ENCODE peak calls at places on chromosomes 1 and 21, in nine cellular contexts. U is astrocyte of the spinal cord; N is iris pigment epithelial cell; G is NCI-H524; L is ACHN; C is OCI-LY7; Y is T follicular helper cell; I is stimulated activated CD4-positive, alpha-beta T cell treated with anti-CD3 and anti-CD28 coated beads, TNF-alpha, amount 100 ng/mL, for 24 hours; Q is mucosa of gallbladder. X is an unnamed sample.

GRCh38 chr1:4695241-4695640 is 40.8 kb downstream of the AJAP1 start:
- DNase-seq in U (no peak), N (no peak), G (no peak), L (no peak), C (no peak), Y (no peak), I (no peak), Q (no peak), X (no peak)

GRCh38 chr1:96388421-96389310 is 332.9 kb upstream of the PTBP2 start:
- DNase-seq in U (peak; percentile 78), N (peak; percentile 84), G (no peak), L (no peak), C (no peak), Y (no peak), I (no peak), Q (no peak), X (no peak)

GRCh38 chr1:8458607-8459006 is 140.7 kb downstream of the SLC45A1 start:
- DNase-seq in U (no peak), N (no peak), G (no peak), L (no peak), C (peak; percentile 34), Y (no peak), I (no peak), Q (no peak), X (no peak)

GRCh38 chr1:1175221-1176062 is 1.8 kb downstream of the TTLL10 start:
- DNase-seq in U (no peak), N (no peak), G (no peak), L (no peak), C (no peak), Y (no peak), I (no peak), Q (no peak), X (no peak)

GRCh38 chr1:125087691-125088090 is 3902.9 kb downstream of the SRGAP2C start:
- DNase-seq in U (no peak), N (no peak), G (no peak), L (no peak), C (no peak), Y (no peak), I (no peak), Q (no peak), X (no peak)

GRCh38 chr1:148353461-148354283 is 129.4 kb downstream of the PPIAL4G start:
- DNase-seq in U (peak; percentile 69), N (peak; percentile 89), G (no peak), L (no peak), C (no peak), Y (no peak), I (no peak), Q (no peak), X (peak; percentile 56)

GRCh38 chr1:23957096-23957495 is 2.5 kb upstream of the PNRC2 start:
- DNase-seq in U (no peak), N (no peak), G (peak; percentile 95), L (no peak), C (peak; percentile 57), Y (no peak), I (no peak), Q (peak; percentile 78), X (peak; percentile 98)

GRCh38 chr1:41728403-41729202 is 190.1 kb downstream of the HIVEP3 start:
- DNase-seq in U (no peak), N (no peak), G (peak; percentile 72), L (no peak), C (peak; percentile 33), Y (no peak), I (peak; percentile 78), Q (no peak), X (peak; percentile 81)

GRCh38 chr1:169115891-169116585 is 9.5 kb downstream of the ATP1B1 start:
- DNase-seq in U (no peak), N (peak; percentile 88), G (no peak), L (no peak), C (peak; percentile 28), Y (no peak), I (peak; percentile 25), Q (peak; percentile 77), X (no peak)

GRCh38 chr1:29597861-29598260 is 361.5 kb downstream of the PTPRU start:
- DNase-seq in U (no peak), N (no peak), G (no peak), L (no peak), C (no peak), Y (no peak), I (no peak), Q (peak; percentile 0), X (no peak)

GRCh38 chr1:93304716-93305138 is 41.0 kb upstream of the DR1 start:
- DNase-seq in U (peak; percentile 67), N (peak; percentile 73), G (peak; percentile 29), L (peak; percentile 68), C (peak; percentile 78), Y (peak; percentile 30), I (peak; percentile 5), Q (peak; percentile 52), X (peak; percentile 85)

GRCh38 chr1:11725616-11726015 is 10.3 kb upstream of the AGTRAP start:
- DNase-seq in U (no peak), N (no peak), G (no peak), L (no peak), C (no peak), Y (no peak), I (no peak), Q (no peak), X (no peak)

GRCh38 chr1:151342021-151342420 is 5.0 kb downstream of the RFX5 start:
- DNase-seq in U (no peak), N (no peak), G (no peak), L (no peak), C (no peak), Y (no peak), I (no peak), Q (no peak), X (no peak)

GRCh38 chr21:44509539-44509938 is 30.5 kb downstream of the KRTAP10-1 start:
- DNase-seq in U (no peak), N (no peak), G (peak; percentile 87), L (peak; percentile 67), C (peak; percentile 11), Y (no peak), I (no peak), Q (peak; percentile 14), X (peak; percentile 42)

GRCh38 chr21:17660449-17660848 is 47.7 kb upstream of the BTG3 start:
- DNase-seq in U (peak; percentile 56), N (peak; percentile 8), G (no peak), L (no peak), C (no peak), Y (no peak), I (no peak), Q (no peak), X (peak; percentile 25)

GRCh38 chr21:36696390-36696639 is 2.6 kb upstream of the SIM2 start:
- DNase-seq in U (no peak), N (no peak), G (no peak), L (no peak), C (no peak), Y (no peak), I (no peak), Q (no peak), X (no peak)

GRCh38 chr1:209130886-209131285 is 452.6 kb upstream of the CAMK1G start:
- DNase-seq in U (no peak), N (no peak), G (no peak), L (no peak), C (no peak), Y (no peak), I (no peak), Q (no peak), X (no peak)

GRCh38 chr1:208256556-208256955 is 12.4 kb upstream of the PLXNA2 start:
- DNase-seq in U (no peak), N (no peak), G (no peak), L (no peak), C (no peak), Y (no peak), I (no peak), Q (no peak), X (no peak)

GRCh38 chr1:201167625-201167991 is 13.3 kb upstream of the TMEM9 start:
- DNase-seq in U (no peak), N (no peak), G (no peak), L (no peak), C (no peak), Y (no peak), I (no peak), Q (no peak), X (no peak)

GRCh38 chr1:203317429-203318228 is 12.3 kb downstream of the BTG2 start:
- DNase-seq in U (no peak), N (no peak), G (no peak), L (no peak), C (no peak), Y (no peak), I (no peak), Q (no peak), X (no peak)

GRCh38 chr1:228993106-228993505 is 257.8 kb downstream of the RHOU start:
- DNase-seq in U (no peak), N (no peak), G (no peak), L (no peak), C (no peak), Y (no peak), I (no peak), Q (no peak), X (no peak)

GRCh38 chr1:41658444-41659158 is 174.1 kb upstream of the EDN2 start:
- DNase-seq in U (no peak), N (no peak), G (peak; percentile 68), L (no peak), C (no peak), Y (no peak), I (no peak), Q (no peak), X (peak; percentile 88)

GRCh38 chr1:22296701-22297591 is 154.0 kb upstream of the WNT4 start:
- DNase-seq in U (no peak), N (no peak), G (no peak), L (no peak), C (no peak), Y (no peak), I (no peak), Q (no peak), X (no peak)

GRCh38 chr1:56249244-56249643 is 330.1 kb downstream of the PLPP3 start:
- DNase-seq in U (no peak), N (no peak), G (no peak), L (no peak), C (no peak), Y (no peak), I (no peak), Q (no peak), X (no peak)

GRCh38 chr1:214135886-214136285 is 145.1 kb upstream of the SMYD2 start:
- DNase-seq in U (peak; percentile 19), N (no peak), G (no peak), L (no peak), C (no peak), Y (no peak), I (no peak), Q (no peak), X (no peak)

GRCh38 chr1:107599220-107599619 is 365.8 kb downstream of the VAV3 start:
- DNase-seq in U (no peak), N (no peak), G (no peak), L (no peak), C (no peak), Y (no peak), I (no peak), Q (no peak), X (no peak)

GRCh38 chr1:231040019-231040799 is at the start of gene FAM89A:
- DNase-seq in U (no peak), N (peak; percentile 48), G (peak; percentile 10), L (peak; percentile 49), C (peak; percentile 68), Y (peak; percentile 60), I (peak; percentile 71), Q (peak; percentile 61), X (peak; percentile 82)

GRCh38 chr1:24692351-24692980 is 49.4 kb downstream of the SRRM1 start:
- DNase-seq in U (no peak), N (no peak), G (no peak), L (no peak), C (no peak), Y (no peak), I (no peak), Q (no peak), X (no peak)

GRCh38 chr1:10903421-10903820 is 107.0 kb upstream of the CASZ1 start:
- DNase-seq in U (no peak), N (no peak), G (no peak), L (no peak), C (no peak), Y (no peak), I (no peak), Q (no peak), X (no peak)

GRCh38 chr21:46661211-46661625 is 25.7 kb downstream of the PRMT2 start:
- DNase-seq in U (peak; percentile 82), N (peak; percentile 80), G (no peak), L (no peak), C (peak; percentile 55), Y (peak; percentile 17), I (no peak), Q (peak; percentile 49), X (no peak)

GRCh38 chr1:153490272-153491051 is 30.0 kb upstream of the S100A7 start:
- DNase-seq in U (peak; percentile 94), N (peak; percentile 94), G (peak; percentile 74), L (peak; percentile 69), C (no peak), Y (no peak), I (no peak), Q (peak; percentile 32), X (peak; percentile 99)